ENCODE peak calls at places on chromosomes 5 and 9, in seven cellular contexts. X is aorta; I is CD4-positive, CD25-positive, alpha-beta regulatory T cell; Z is HCT116; O is heart left ventricle; W is neuronal stem cell; T is BJ. K is an unnamed sample. For H3K36me3 and H3K27me3, the result is how much of the 10 kb centered on the place peaks cover.

GRCh38 chr5:53071738-53072137 is 37.8 kb downstream of the MOCS2 start:
- DNase-seq in X (no peak), I (no peak), Z (no peak), O (no peak), W (no peak), T (peak), K (no peak)

GRCh38 chr5:67100301-67100700 is 96.3 kb downstream of the CD180 start:
- DNase-seq in X (no peak), I (no peak), Z (no peak), O (no peak), W (no peak), T (no peak), K (no peak)

GRCh38 chr5:14735944-14736343 is 71.4 kb downstream of the OTULIN start:
- DNase-seq in X (no peak), I (no peak), Z (no peak), O (peak), W (no peak), T (no peak), K (no peak)

GRCh38 chr5:180109920-180110319 is 38.4 kb upstream of the RNF130 start:
- DNase-seq in X (no peak), I (no peak), Z (no peak), O (no peak), W (no peak), T (no peak), K (no peak)

GRCh38 chr5:133821889-133822288 is 146.5 kb downstream of the C5orf15 start:
- DNase-seq in X (peak), I (no peak), Z (no peak), O (no peak), W (no peak), T (no peak), K (no peak)

GRCh38 chr5:1931590-1932138 is 48.9 kb upstream of the IRX4 start:
- DNase-seq in X (no peak), I (no peak), Z (no peak), O (peak), W (no peak), T (no peak), K (peak)

GRCh38 chr5:174046558-174046957 is 1.1 kb downstream of the NSG2 start:
- DNase-seq in X (no peak), I (no peak), Z (no peak), O (no peak), W (no peak), T (no peak), K (no peak)

GRCh38 chr9:134966697-134967546 is 49.2 kb upstream of the FCN1 start:
- DNase-seq in X (peak), I (no peak), Z (no peak), O (peak), W (no peak), T (no peak), K (no peak)

GRCh38 chr5:133610489-133611356 is 1.6 kb downstream of the FSTL4 start:
- DNase-seq in X (peak), I (no peak), Z (no peak), O (peak), W (peak), T (no peak), K (peak)

GRCh38 chr9:114348906-114349482 is 19.3 kb downstream of the ORM2 start:
- DNase-seq in X (peak), I (peak), Z (peak), O (no peak), W (peak), T (peak), K (peak)

GRCh38 chr9:130268521-130269131 is 3.1 kb downstream of the HMCN2 start:
- DNase-seq in X (no peak), I (no peak), Z (no peak), O (peak), W (no peak), T (no peak), K (no peak)

GRCh38 chr5:849651-850301 is 1.0 kb downstream of the ZDHHC11 start:
- DNase-seq in X (peak), I (no peak), Z (no peak), O (peak), W (peak), T (no peak), K (no peak)

GRCh38 chr5:140000332-140000731 is 42.8 kb downstream of the NRG2 start:
- DNase-seq in X (no peak), I (no peak), Z (no peak), O (peak), W (no peak), T (no peak), K (no peak)

GRCh38 chr5:173882632-173883031 is 5.5 kb upstream of the CPEB4 start:
- DNase-seq in X (no peak), I (no peak), Z (peak), O (no peak), W (no peak), T (no peak), K (no peak)

GRCh38 chr9:133585481-133586367 is 23.5 kb downstream of the FAM163B start:
- DNase-seq in X (no peak), I (no peak), Z (no peak), O (no peak), W (no peak), T (no peak), K (no peak)

GRCh38 chr5:149497357-149497756 is 53.9 kb downstream of the CSNK1A1 start:
- DNase-seq in X (no peak), I (no peak), Z (no peak), O (no peak), W (no peak), T (peak), K (peak)
- H3K36me3 ChIP-seq in X (under half), I (half or more), Z (half or more), O (half or more), W (half or more), T (under half), K (half or more)

DNA sequence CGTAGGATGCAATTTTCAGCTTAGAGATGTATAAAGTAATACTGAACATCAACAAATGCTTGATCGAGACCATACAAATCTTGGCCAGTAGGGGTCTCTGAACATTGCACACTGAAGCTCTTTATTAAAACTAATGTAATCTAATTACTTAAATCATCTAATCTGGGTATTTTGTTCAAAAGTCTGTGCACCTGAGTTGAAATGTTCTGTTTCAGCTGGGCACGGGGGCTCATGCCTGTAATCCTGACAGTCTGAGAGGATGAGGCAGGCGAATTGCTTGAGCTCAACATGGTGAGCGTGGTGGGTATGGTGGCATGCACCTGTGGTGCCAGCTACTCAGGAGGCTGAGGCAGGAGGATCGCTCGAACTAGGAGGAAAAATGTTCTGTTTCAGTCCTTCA is 41.0 kb downstream of the ESM1 start:
- DNase-seq in X (no peak), I (peak), Z (peak), O (no peak), W (no peak), T (no peak), K (no peak)
- H3K4me3 ChIP-seq in X (no peak), I (no peak), Z (no peak), O (no peak), W (no peak), T (no peak), K (no peak)

GRCh38 chr9:97930972-97931371 is 7.0 kb downstream of the HEMGN start:
- DNase-seq in X (no peak), I (peak), Z (no peak), O (no peak), W (no peak), T (no peak), K (no peak)

GRCh38 chr9:97935291-97935690 is 2.7 kb downstream of the HEMGN start:
- DNase-seq in X (no peak), I (no peak), Z (no peak), O (no peak), W (no peak), T (no peak), K (no peak)

GRCh38 chr9:97938081-97938644 is at the start of gene HEMGN:
- DNase-seq in X (no peak), I (peak), Z (no peak), O (no peak), W (no peak), T (no peak), K (no peak)

GRCh38 chr9:97933573-97933972 is 4.4 kb downstream of the HEMGN start:
- DNase-seq in X (no peak), I (no peak), Z (no peak), O (no peak), W (no peak), T (no peak), K (no peak)

DNA sequence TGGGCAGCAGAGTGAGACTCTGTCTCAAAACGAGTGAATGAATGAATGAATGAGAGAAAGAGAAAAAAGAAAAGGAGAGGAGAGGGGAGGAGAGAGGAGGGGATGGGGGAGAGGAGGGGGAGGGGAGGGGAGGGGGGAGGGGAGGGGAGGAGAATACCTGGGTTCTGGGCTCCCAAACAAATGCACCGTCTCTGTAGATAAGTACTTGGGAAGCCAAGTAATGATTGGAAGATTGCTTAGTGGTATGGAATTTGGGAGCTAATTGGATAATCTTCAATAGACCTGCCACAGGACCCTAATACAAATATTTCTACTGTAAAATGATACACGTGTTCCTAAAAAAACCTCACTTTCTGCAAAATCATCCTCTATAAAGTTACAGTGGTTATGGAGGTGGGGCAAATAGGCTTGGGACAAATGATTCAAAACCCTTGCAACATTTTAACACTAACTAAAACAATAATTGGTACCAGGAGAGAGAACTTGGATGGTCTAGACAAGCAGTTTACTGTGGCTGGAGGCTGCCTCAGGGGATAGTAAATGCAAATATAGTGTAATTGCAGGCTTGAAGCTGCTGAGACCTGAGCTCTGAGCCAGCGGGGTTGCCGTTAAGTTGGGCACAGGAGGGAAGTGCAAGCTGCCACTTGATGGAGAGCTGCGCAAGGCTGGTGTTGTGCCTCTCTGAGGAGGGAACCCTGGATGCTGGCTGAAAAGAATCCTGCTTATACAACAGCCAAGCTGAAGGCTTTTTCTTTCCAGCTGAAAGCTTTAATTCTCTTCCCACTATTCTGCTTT is 3.5 kb downstream of the HEMGN start:
- DNase-seq in X (no peak), I (no peak), Z (no peak), O (no peak), W (no peak), T (no peak), K (no peak)
- H3K27me3 ChIP-seq in X (under half), I (under half), Z (under half), O (under half), W (half or more), T (under half), K (under half)

GRCh38 chr9:121757286-121757595 is 105.8 kb downstream of the DAB2IP start:
- DNase-seq in X (no peak), I (no peak), Z (no peak), O (no peak), W (no peak), T (no peak), K (no peak)
- H3K36me3 ChIP-seq in X (under half), I (under half), Z (under half), O (half or more), W (half or more), T (under half), K (under half)